ENCODE peak calls at places on chromosomes 13 and 19, in five cellular contexts. N is fibroblast of lung, B is kidney epithelial cell, Q is gastrocnemius medialis, R is IMR-90. L is an unnamed sample. For H3K27me3, the result is how much of the 10 kb centered on the place peaks cover.

GRCh38 chr19:33547676-33548075 is 26.1 kb upstream of the PEPD start:
- DNase-seq in R (no peak), Q (no peak), N (no peak), B (no peak), L (no peak)

GRCh38 chr13:27359203-27359821 is 65.1 kb upstream of the GTF3A start:
- DNase-seq in N (peak), Q (peak), B (no peak), R (peak), L (no peak)

GRCh38 chr19:35755160-35755549 is 1.7 kb downstream of the HSPB6 start:
- DNase-seq in N (no peak), B (no peak), Q (no peak), R (no peak), L (no peak)

GRCh38 chr13:101535192-101535746 is 82.8 kb downstream of the ITGBL1 start:
- DNase-seq in Q (no peak), N (peak), B (no peak), R (peak), L (no peak)

GRCh38 chr19:32866061-32866460 is 3.5 kb downstream of the SLC7A9 start:
- DNase-seq in N (no peak), R (no peak), B (no peak), Q (no peak), L (no peak)

GRCh38 chr19:7970716-7971448 is 27.4 kb upstream of the TIMM44 start:
- DNase-seq in R (peak), Q (peak), N (peak), B (no peak), L (no peak)

GRCh38 chr13:23059173-23059572 is 121.6 kb upstream of the SGCG start:
- DNase-seq in Q (no peak), N (no peak), R (no peak), B (no peak), L (no peak)

GRCh38 chr19:47255947-47256687 is at the start of gene CCDC9:
- DNase-seq in N (peak), Q (peak), B (peak), R (peak), L (no peak)

GRCh38 chr13:32645854-32646253 is 59.6 kb downstream of the PDS5B start:
- DNase-seq in B (no peak), N (no peak), Q (no peak), R (no peak), L (no peak)

GRCh38 chr13:101829484-101829883 is 377.0 kb downstream of the ITGBL1 start:
- DNase-seq in N (no peak), R (no peak), B (peak), Q (no peak), L (no peak)

GRCh38 chr19:50820086-50820485 is 3.5 kb downstream of the KLK1 start:
- DNase-seq in B (no peak), Q (no peak), N (no peak), R (no peak), L (no peak)

GRCh38 chr13:25330541-25330940 is 29.1 kb downstream of the NUP58 start:
- DNase-seq in Q (no peak), R (peak), N (peak), B (no peak), L (no peak)

GRCh38 chr19:2253106-2254051 is 2.8 kb downstream of the JSRP1 start:
- DNase-seq in B (no peak), Q (no peak), R (no peak), N (no peak), L (no peak)
- TF ChIP-seq CTCF in B (peak), Q (no peak), R (peak), N (peak), L (peak)

DNA sequence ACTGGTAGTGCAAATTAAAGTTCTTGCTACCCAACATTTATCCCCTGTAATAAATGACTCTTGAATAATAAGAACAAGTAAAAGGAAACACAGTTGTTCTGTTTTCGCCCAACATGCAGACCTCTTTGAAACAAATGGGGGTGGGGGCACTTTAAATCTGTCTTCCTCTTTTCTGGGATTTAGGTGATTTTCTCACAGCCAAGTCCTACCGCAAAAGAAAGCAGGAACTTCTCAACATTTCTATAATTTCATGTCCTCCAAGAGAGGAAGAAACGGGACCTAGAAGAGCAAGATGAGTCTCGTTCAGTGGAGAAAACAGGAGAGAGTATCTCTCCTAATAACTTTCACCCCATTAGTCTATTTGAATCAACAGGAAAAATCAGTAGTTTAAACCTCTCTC is 3.4 kb downstream of the POU4F1 start:
- DNase-seq in B (no peak), N (no peak), R (no peak), Q (no peak), L (no peak)
- H3K27me3 ChIP-seq in B (half or more), N (half or more), R (half or more), Q (half or more), L (half or more)

GRCh38 chr19:52527134-52527953 is at the start of gene ZNF808:
- DNase-seq in B (peak), R (peak), N (peak), Q (peak), L (peak)
- TF ChIP-seq CTCF in B (peak), R (peak), N (peak), Q (peak), L (peak)

DNA sequence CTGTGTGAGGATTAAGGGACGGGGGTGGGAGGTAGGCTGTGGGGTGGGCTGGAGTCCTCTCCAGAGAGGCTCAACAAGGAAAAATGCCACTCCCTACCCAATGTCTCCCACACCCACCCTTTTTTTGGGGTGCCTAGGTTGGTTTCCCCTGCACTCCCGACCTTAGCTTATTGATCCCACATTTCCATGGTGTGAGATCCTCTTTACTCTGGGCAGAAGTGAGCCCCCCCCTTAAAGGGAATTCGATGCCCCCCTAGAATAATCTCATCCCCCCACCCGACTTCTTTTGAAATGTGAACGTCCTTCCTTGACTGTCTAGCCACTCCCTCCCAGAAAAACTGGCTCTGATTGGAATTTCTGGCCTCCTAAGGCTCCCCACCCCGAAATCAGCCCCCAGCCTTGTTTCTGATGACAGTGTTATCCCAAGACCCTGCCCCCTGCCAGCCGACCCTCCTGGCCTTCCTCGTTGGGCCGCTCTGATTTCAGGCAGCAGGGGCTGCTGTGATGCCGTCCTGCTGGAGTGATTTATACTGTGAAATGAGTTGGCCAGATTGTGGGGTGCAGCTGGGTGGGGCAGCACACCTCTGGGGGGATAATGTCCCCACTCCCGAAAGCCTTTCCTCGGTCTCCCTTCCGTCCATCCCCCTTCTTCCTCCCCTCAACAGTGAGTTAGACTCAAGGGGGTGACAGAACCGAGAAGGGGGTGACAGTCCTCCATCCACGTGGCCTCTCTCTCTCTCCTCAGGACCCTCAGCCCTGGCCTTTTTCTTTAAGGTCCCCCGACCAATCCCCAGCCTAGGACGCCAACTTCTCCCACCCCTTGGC is 5.8 kb downstream of the FOSB start:
- DNase-seq in B (no peak), N (no peak), R (no peak), Q (no peak), L (no peak)
- H3K27me3 ChIP-seq in B (under half), N (under half), R (under half), Q (under half), L (under half)

DNA sequence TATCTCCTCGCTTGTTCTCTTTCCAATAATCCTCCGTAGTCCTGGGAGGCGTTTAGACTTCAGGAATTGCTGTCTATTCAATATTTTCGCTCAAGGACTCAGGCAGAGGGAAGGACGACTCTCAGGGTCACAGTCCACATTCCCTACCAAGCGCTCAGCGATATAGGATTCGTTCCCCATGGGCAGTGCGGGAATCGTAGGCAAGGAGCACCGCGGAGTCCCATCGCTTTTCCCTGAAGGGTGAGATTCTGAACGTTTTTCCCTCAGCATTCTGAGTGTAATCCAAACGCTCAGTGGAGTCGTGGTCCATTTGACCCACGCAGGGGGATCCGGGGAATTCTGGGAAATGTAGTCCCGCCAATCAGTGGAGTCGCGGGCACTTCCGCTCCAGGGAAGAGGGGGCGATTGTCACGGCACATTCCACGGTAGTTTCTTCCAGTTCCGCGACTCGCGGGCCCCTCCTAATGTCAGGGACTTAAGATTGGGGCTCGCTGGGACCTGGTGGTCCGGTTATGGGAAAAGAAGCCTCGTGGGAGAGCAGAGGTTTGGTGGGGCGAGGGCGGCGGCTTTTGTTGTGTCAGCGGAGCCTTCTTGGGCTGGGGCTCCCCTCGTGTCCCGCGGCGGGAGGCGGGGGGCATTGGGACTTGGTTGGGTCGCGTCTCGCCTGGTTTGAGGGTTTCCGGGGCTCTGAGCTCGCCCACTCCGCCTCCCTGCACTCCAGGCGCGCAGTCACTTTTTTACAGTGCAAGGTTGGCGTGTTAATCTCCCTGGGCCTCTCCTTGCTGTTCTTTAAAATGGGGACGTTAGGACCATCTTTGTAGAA is at the start of gene ZNF234:
- DNase-seq in N (peak), Q (peak), R (peak), B (peak), L (peak)
- TF ChIP-seq CTCF in N (no peak), Q (no peak), R (peak), B (no peak), L (peak)

GRCh38 chr19:12840091-12841079 is 2.1 kb downstream of the MAST1 start:
- DNase-seq in R (peak), N (peak), Q (peak), B (no peak), L (peak)
- H3K27me3 ChIP-seq in R (half or more), N (half or more), Q (half or more), B (half or more), L (under half)

GRCh38 chr19:55342044-55342531 is 2.4 kb downstream of the KMT5C start:
- DNase-seq in R (no peak), B (no peak), N (no peak), Q (no peak), L (no peak)

GRCh38 chr19:55341191-55342043 is 1.7 kb downstream of the KMT5C start:
- DNase-seq in Q (peak), N (peak), R (peak), B (no peak), L (no peak)

GRCh38 chr19:55340144-55340783 is 588 bp downstream of the KMT5C start:
- DNase-seq in N (no peak), R (no peak), Q (no peak), B (no peak), L (no peak)

GRCh38 chr19:55339225-55340143 is at the start of gene KMT5C:
- DNase-seq in N (peak), R (peak), Q (peak), B (peak), L (peak)

DNA sequence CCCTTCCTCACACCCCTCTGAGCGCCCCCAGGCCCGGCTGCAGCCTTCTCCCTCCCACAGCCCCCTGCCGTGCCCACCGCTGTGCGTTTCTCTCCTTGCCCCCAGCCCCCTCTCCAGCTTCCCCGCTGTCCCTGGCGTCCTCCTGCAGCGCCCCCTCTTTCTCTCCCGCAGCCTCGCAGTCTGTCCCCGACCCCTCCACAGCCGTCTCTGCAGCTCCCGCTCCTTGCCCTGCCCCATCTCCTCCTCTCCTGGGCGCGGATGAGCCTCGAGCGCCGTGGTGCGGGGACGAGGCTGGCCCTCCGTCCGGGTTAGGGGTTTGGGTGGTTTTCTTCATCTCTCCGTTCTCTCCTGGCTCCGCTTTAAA is 1.1 kb downstream of the KMT5C start:
- DNase-seq in R (no peak), N (no peak), B (no peak), Q (no peak), L (no peak)
- TF ChIP-seq CTCF in R (peak), N (no peak), B (peak), Q (no peak), L (peak)